ENCODE peak calls at places on chromosomes 13 and 19, in four cellular contexts. U, Y, R and P are unnamed samples.

GRCh38 chr19:17302391-17303166 is 646 bp downstream of the ABHD8 start:
- DNase-seq in U (no peak), R (no peak), Y (no peak), P (no peak)

GRCh38 chr13:99997702-99998219 is 16.2 kb downstream of the ZIC2 start:
- DNase-seq in Y (no peak), R (no peak), U (no peak), P (no peak)

GRCh38 chr13:49063526-49063925 is 87.8 kb downstream of the FNDC3A start:
- DNase-seq in R (no peak), Y (no peak), U (no peak), P (no peak)

GRCh38 chr13:57858376-57858775 is 226.8 kb downstream of the PCDH17 start:
- DNase-seq in R (no peak), Y (no peak), U (no peak), P (no peak)

GRCh38 chr19:20964798-20965197 is 41.7 kb downstream of the ZNF85 start:
- DNase-seq in R (no peak), Y (no peak), U (no peak), P (peak; percentile 1)

GRCh38 chr19:18205180-18205915 is 1.5 kb upstream of the RAB3A start:
- DNase-seq in R (peak; percentile 48), Y (peak; percentile 77), U (no peak), P (no peak)

GRCh38 chr19:17841810-17842662 is 5.7 kb downstream of the JAK3 start:
- DNase-seq in U (peak; percentile 16), Y (peak; percentile 93), R (no peak), P (no peak)

GRCh38 chr13:79295906-79296564 is 110.0 kb downstream of the RBM26 start:
- DNase-seq in R (no peak), Y (no peak), U (no peak), P (no peak)

GRCh38 chr19:15260939-15261338 is 28.7 kb upstream of the EPHX3 start:
- DNase-seq in Y (no peak), R (no peak), U (no peak), P (peak; percentile 16)

GRCh38 chr13:29817604-29818378 is 32.6 kb downstream of the UBL3 start:
- DNase-seq in R (no peak), Y (no peak), U (no peak), P (no peak)

GRCh38 chr13:33125821-33126570 is 109.8 kb downstream of the KL start:
- DNase-seq in R (no peak), Y (peak; percentile 96), U (no peak), P (no peak)

GRCh38 chr19:19064098-19064722 is 416 bp downstream of the SLC25A42 start:
- DNase-seq in U (no peak), Y (no peak), R (no peak), P (peak; percentile 61)

GRCh38 chr13:40116008-40116407 is 460.5 kb downstream of the COG6 start:
- DNase-seq in R (peak; percentile 69), U (no peak), Y (peak; percentile 96), P (no peak)

GRCh38 chr19:31430381-31430780 is 81.1 kb upstream of the TSHZ3 start:
- DNase-seq in Y (no peak), U (no peak), R (no peak), P (no peak)

GRCh38 chr19:30784850-30785459 is 412.8 kb downstream of the ZNF536 start:
- DNase-seq in Y (peak; percentile 50), U (peak; percentile 18), R (peak; percentile 40), P (peak; percentile 28)

GRCh38 chr13:114177245-114178010 is 1.6 kb upstream of the CFAP97D2 start:
- DNase-seq in U (no peak), R (no peak), Y (no peak), P (no peak)

GRCh38 chr19:34772697-34773554 is at the start of gene ZNF599:
- DNase-seq in R (peak; percentile 90), U (peak; percentile 77), Y (peak; percentile 94), P (peak; percentile 87)

GRCh38 chr19:39679056-39679790 is 23.5 kb downstream of the LGALS16 start:
- DNase-seq in Y (no peak), U (no peak), R (peak; percentile 9), P (no peak)

GRCh38 chr13:107234315-107234714 is 666.4 kb upstream of the ARGLU1 start:
- DNase-seq in R (no peak), Y (no peak), U (no peak), P (no peak)

GRCh38 chr13:43273362-43273761 is 250.0 kb downstream of the DNAJC15 start:
- DNase-seq in U (no peak), R (no peak), Y (no peak), P (no peak)

GRCh38 chr13:95480131-95480545 is 72.4 kb upstream of the CLDN10 start:
- DNase-seq in U (no peak), Y (peak; percentile 68), R (no peak), P (no peak)

GRCh38 chr19:10552596-10553053 is 8.9 kb downstream of the ATG4D start:
- DNase-seq in U (no peak), R (no peak), Y (peak; percentile 26), P (peak; percentile 85)

GRCh38 chr13:98305670-98306069 is 128.6 kb upstream of the RNF113B start:
- DNase-seq in R (no peak), Y (no peak), U (no peak), P (no peak)

GRCh38 chr13:45047394-45048328 is 58.3 kb downstream of the GPALPP1 start:
- DNase-seq in U (peak; percentile 56), R (peak; percentile 80), Y (peak; percentile 88), P (peak; percentile 62)

GRCh38 chr19:38362076-38362945 is 12.1 kb upstream of the PSMD8 start:
- DNase-seq in Y (peak; percentile 52), U (peak; percentile 23), R (peak; percentile 29), P (peak; percentile 20)

GRCh38 chr13:83765796-83766195 is 116.5 kb downstream of the SLITRK1 start:
- DNase-seq in U (no peak), R (no peak), Y (no peak), P (no peak)

GRCh38 chr19:16435238-16435911 is 36.4 kb downstream of the EPS15L1 start:
- DNase-seq in U (no peak), Y (peak; percentile 96), R (no peak), P (no peak)

GRCh38 chr13:51935326-51936171 is 73.8 kb downstream of the CCDC70 start:
- DNase-seq in U (no peak), R (no peak), Y (peak; percentile 20), P (no peak)

GRCh38 chr13:109592776-109593175 is 193.6 kb downstream of the IRS2 start:
- DNase-seq in Y (no peak), R (no peak), U (no peak), P (no peak)

GRCh38 chr13:76210262-76210661 is 574.1 kb downstream of the LMO7 start:
- DNase-seq in R (no peak), U (no peak), Y (peak; percentile 2), P (peak; percentile 3)

GRCh38 chr13:51635137-51635878 is 51.0 kb downstream of the WDFY2 start:
- DNase-seq in Y (no peak), U (no peak), R (peak; percentile 26), P (no peak)

GRCh38 chr19:10091892-10092641 is 6.0 kb downstream of the SHFL start:
- DNase-seq in R (no peak), U (no peak), Y (no peak), P (no peak)

GRCh38 chr19:53365134-53365898 is at the start of gene ZNF525:
- DNase-seq in U (peak; percentile 97), Y (peak; percentile 87), R (peak; percentile 95), P (peak; percentile 71)

GRCh38 chr19:7506385-7507328 is 9.2 kb upstream of the ZNF358 start:
- DNase-seq in R (no peak), Y (peak; percentile 89), U (no peak), P (peak; percentile 46)
- H3K4me3 ChIP-seq in R (no peak overlapping the region), Y (no peak overlapping the region), U (no peak overlapping the region), P (no peak overlapping the region)

DNA sequence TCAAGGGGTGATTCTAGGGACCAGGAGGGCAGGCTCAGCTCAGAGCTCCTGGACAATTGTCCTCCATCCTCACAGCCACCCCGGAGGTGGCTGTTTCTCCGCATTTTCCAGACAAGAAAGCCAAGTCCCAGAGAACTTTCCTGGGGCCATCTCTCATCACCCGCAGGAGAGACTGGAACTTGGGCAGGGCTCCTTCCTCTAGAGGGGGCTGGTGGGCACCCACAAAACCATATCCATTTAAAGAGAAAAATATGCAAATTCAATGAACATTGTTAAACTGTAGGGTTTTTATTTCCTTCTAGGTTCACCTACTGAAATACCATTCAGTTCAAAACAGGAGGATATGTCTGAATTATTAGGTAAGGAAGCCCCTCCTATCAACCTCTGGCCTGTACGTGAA is 16.6 kb downstream of the SPACA7 start:
- DNase-seq in R (no peak), Y (no peak), U (no peak), P (no peak)
- H3K4me3 ChIP-seq in R (no peak overlapping the region), Y (no peak overlapping the region), U (no peak overlapping the region), P (no peak overlapping the region)

GRCh38 chr13:110869231-110869804 is 45.6 kb downstream of the ANKRD10 start:
- DNase-seq in U (no peak), Y (no peak), R (no peak), P (no peak)
- H3K4me3 ChIP-seq in U (no peak overlapping the region), Y (no peak overlapping the region), R (no peak overlapping the region), P (no peak overlapping the region)

GRCh38 chr19:48963371-48964204 is 1.5 kb upstream of the FTL start:
- DNase-seq in R (no peak), U (no peak), Y (peak; percentile 76), P (no peak)
- H3K4me3 ChIP-seq in R (peak overlapping the region; percentile 61), U (peak overlapping the region; percentile 56), Y (peak overlapping the region; percentile 4), P (no peak overlapping the region)

DNA sequence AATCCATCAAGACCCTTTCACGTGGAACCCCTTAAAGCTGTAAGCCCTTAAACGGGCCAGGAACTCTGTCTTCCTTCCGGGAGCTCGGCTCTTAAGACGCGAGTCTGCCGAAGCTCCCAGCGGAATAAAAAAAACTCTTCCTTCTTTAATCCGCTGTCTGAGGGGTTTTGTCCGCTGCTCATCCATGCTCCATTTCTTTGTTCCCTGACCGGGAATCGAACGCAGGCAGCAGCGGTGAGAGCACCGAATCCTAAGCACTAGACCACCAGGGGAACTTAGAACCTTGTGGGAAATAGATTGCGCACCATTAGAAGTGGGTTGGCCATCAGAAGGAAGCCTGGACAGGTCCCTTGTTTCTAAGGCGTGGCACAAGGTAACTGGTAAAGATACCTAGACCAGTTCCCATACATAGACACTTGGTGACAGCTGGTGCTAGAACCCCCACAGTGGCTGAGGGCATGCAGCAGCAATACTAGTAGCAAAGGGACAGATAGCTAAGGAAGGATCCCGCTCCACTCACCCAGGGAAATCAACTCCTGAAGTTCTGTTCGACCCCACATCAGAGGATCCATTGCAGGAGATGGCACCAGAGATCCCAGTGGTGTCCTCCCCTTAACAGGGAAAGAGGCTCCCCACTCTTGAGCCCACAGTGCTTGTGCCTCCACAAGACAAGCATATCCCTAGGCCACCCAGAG is 1.5 kb upstream of the RGCC start:
- DNase-seq in R (peak; percentile 6), Y (no peak), U (no peak), P (no peak)
- H3K4me3 ChIP-seq in R (no peak overlapping the region), Y (no peak overlapping the region), U (no peak overlapping the region), P (no peak overlapping the region)